ENCODE peak calls at places on chromosomes 13 and 19, in seven cellular contexts. G, K, C, E, L, V and J are unnamed samples.
A peak's percentile ranks its signal among the peaks of the same experiment; 100 is the strongest.

GRCh38 chr13:30464496-30465351 is 1.0 kb downstream of the HMGB1 start:
- DNase-seq in V (peak; percentile 19), K (peak; percentile 48), G (peak; percentile 78), L (peak; percentile 79), C (peak; percentile 22), E (peak; percentile 39), J (peak; percentile 88)

GRCh38 chr13:87131611-87132010 is 539.6 kb upstream of the SLITRK5 start:
- DNase-seq in K (no peak), E (no peak), L (no peak), C (no peak), G (no peak), V (no peak), J (no peak)

GRCh38 chr13:61247149-61247936 is 168.3 kb downstream of the PCDH20 start:
- DNase-seq in E (no peak), V (no peak), C (no peak), K (no peak), L (no peak), G (no peak), J (no peak)

GRCh38 chr13:41960195-41960699 is 662 bp downstream of the VWA8 start:
- DNase-seq in E (no peak), C (peak; percentile 16), G (no peak), K (peak; percentile 9), V (no peak), L (peak; percentile 34), J (no peak)

GRCh38 chr13:51621597-51621996 is 37.3 kb downstream of the WDFY2 start:
- DNase-seq in V (no peak), E (no peak), L (no peak), G (no peak), C (no peak), K (no peak), J (no peak)

GRCh38 chr19:41341669-41342490 is 11.8 kb downstream of the TGFB1 start:
- DNase-seq in K (no peak), E (no peak), V (no peak), L (no peak), C (no peak), G (no peak), J (no peak)

GRCh38 chr13:93318538-93318937 is 91.9 kb downstream of the GPC6 start:
- DNase-seq in K (no peak), V (no peak), L (peak; percentile 32), G (no peak), C (no peak), E (no peak), J (no peak)

GRCh38 chr13:66635526-66635925 is 594.6 kb downstream of the PCDH9 start:
- DNase-seq in K (no peak), G (no peak), V (no peak), L (peak; percentile 94), C (no peak), E (no peak), J (no peak)

GRCh38 chr13:50127017-50127725 is 111.9 kb downstream of the KCNRG start:
- DNase-seq in K (no peak), E (no peak), V (no peak), G (peak; percentile 28), L (peak; percentile 79), C (no peak), J (no peak)

GRCh38 chr19:7908078-7908699 is 4.5 kb downstream of the MAP2K7 start:
- DNase-seq in L (no peak), C (no peak), G (no peak), E (no peak), V (no peak), K (no peak), J (no peak)

GRCh38 chr13:50893211-50893852 is 16.3 kb upstream of the RNASEH2B start:
- DNase-seq in L (peak; percentile 50), C (no peak), V (no peak), G (no peak), K (peak; percentile 99), E (no peak), J (no peak)

GRCh38 chr13:95258619-95259194 is 42.5 kb downstream of the ABCC4 start:
- DNase-seq in V (no peak), E (no peak), K (no peak), L (no peak), C (peak; percentile 28), G (no peak), J (no peak)

GRCh38 chr13:100382787-100383186 is 205.8 kb downstream of the GGACT start:
- DNase-seq in K (no peak), E (no peak), C (no peak), L (peak; percentile 80), V (no peak), G (no peak), J (no peak)

GRCh38 chr13:79481685-79482052 is 714 bp downstream of the NDFIP2 start:
- DNase-seq in C (no peak), G (no peak), E (no peak), K (peak; percentile 20), V (no peak), L (no peak), J (no peak)

GRCh38 chr19:55423225-55423967 is 15.8 kb upstream of the UBE2S start:
- DNase-seq in L (no peak), E (no peak), C (no peak), K (no peak), V (no peak), G (no peak), J (no peak)

GRCh38 chr13:74870865-74871264 is 611.1 kb downstream of the TBC1D4 start:
- DNase-seq in V (no peak), K (no peak), L (peak; percentile 58), E (no peak), G (no peak), C (no peak), J (no peak)

GRCh38 chr19:44689290-44690130 is 9.4 kb upstream of the CEACAM16 start:
- DNase-seq in E (peak; percentile 59), K (peak; percentile 55), V (peak; percentile 66), G (peak; percentile 67), C (peak; percentile 66), L (peak; percentile 64), J (peak; percentile 55)

GRCh38 chr13:111483621-111483987 is 163.2 kb downstream of the TEX29 start:
- DNase-seq in V (no peak), L (no peak), C (no peak), G (no peak), K (no peak), E (no peak), J (no peak)

GRCh38 chr19:29454109-29454508 is 71.7 kb upstream of the VSTM2B start:
- DNase-seq in K (no peak), E (no peak), L (no peak), G (no peak), V (no peak), C (no peak), J (no peak)

GRCh38 chr13:95355491-95355890 is 54.2 kb upstream of the ABCC4 start:
- DNase-seq in G (no peak), E (no peak), K (no peak), C (no peak), L (peak; percentile 83), V (no peak), J (no peak)

GRCh38 chr19:16584825-16585801 is 12.9 kb upstream of the SLC35E1 start:
- DNase-seq in L (no peak), G (no peak), K (no peak), C (no peak), V (no peak), E (no peak), J (no peak)

GRCh38 chr13:73681015-73681414 is 453.2 kb downstream of the KLF12 start:
- DNase-seq in V (no peak), G (no peak), C (no peak), K (no peak), L (no peak), E (no peak), J (no peak)

GRCh38 chr19:41328157-41328817 is 18.3 kb downstream of the CCDC97 start:
- DNase-seq in K (no peak), V (no peak), C (no peak), L (peak; percentile 45), G (no peak), E (no peak), J (no peak)

GRCh38 chr13:112657850-112658445 is 31.9 kb upstream of the ATP11A start:
- DNase-seq in E (no peak), L (peak; percentile 59), C (no peak), G (no peak), V (no peak), K (peak; percentile 48), J (no peak)

GRCh38 chr19:6020166-6020967 is 42.4 kb upstream of the RANBP3 start:
- DNase-seq in C (no peak), L (peak; percentile 51), V (no peak), K (no peak), G (no peak), E (no peak), J (no peak)

GRCh38 chr13:89204435-89204834 is 1533.3 kb downstream of the SLITRK5 start:
- DNase-seq in K (no peak), V (no peak), L (no peak), G (no peak), E (no peak), C (no peak), J (no peak)

GRCh38 chr19:954672-955494 is 29.0 kb downstream of the ARID3A start:
- DNase-seq in G (no peak), E (no peak), C (no peak), L (no peak), V (no peak), K (no peak), J (no peak)

GRCh38 chr13:99407906-99408702 is 93.2 kb upstream of the TM9SF2 start:
- DNase-seq in K (no peak), V (no peak), G (no peak), L (no peak), C (no peak), E (no peak), J (no peak)

GRCh38 chr13:40508112-40508511 is 158.3 kb downstream of the FOXO1 start:
- DNase-seq in L (peak; percentile 80), K (no peak), V (no peak), E (no peak), G (peak; percentile 54), C (no peak), J (no peak)

GRCh38 chr19:46998445-46999142 is 21.0 kb upstream of the NPAS1 start:
- DNase-seq in E (no peak), L (no peak), V (no peak), C (no peak), K (no peak), G (no peak), J (no peak)

GRCh38 chr13:40132249-40132648 is 476.8 kb downstream of the COG6 start:
- DNase-seq in L (no peak), V (no peak), K (no peak), E (no peak), C (no peak), G (no peak), J (no peak)

GRCh38 chr13:79995334-79995733 is 345.6 kb downstream of the SPRY2 start:
- DNase-seq in E (no peak), G (no peak), K (no peak), V (no peak), L (peak; percentile 92), C (no peak), J (no peak)

GRCh38 chr19:29677001-29677781 is 11.9 kb downstream of the PLEKHF1 start:
- DNase-seq in L (no peak), E (no peak), G (no peak), C (no peak), K (no peak), V (no peak), J (no peak)